ENCODE peak calls at places on chromosomes 2 and 18, in four cellular contexts. O is K562, F is HepG2, M is GM12878. S is an unnamed sample.

GRCh38 chr2:190477563-190478454 is 56.7 kb downstream of the NEMP2 start:
- DNase-seq in O (peak; percentile 26), F (no peak), M (no peak), S (no peak)

GRCh38 chr2:158580760-158581159 is 124.0 kb downstream of the PKP4 start:
- DNase-seq in O (no peak), F (no peak), M (no peak), S (no peak)

GRCh38 chr2:151922845-151923666 is 94.8 kb upstream of the ARL5A start:
- DNase-seq in O (no peak), F (peak; percentile 43), M (no peak), S (no peak)

GRCh38 chr18:67302043-67302442 is 214.5 kb downstream of the DSEL start:
- DNase-seq in O (no peak), F (no peak), M (no peak), S (no peak)

GRCh38 chr18:73945130-73945792 is 202.4 kb downstream of the FBXO15 start:
- DNase-seq in O (no peak), F (no peak), M (no peak), S (no peak)

GRCh38 chr2:233444501-233444900 is 90.2 kb downstream of the DGKD start:
- DNase-seq in O (no peak), F (no peak), M (no peak), S (no peak)

GRCh38 chr2:164840458-164840929 is 1.1 kb downstream of the COBLL1 start:
- DNase-seq in O (no peak), F (peak; percentile 91), M (no peak), S (peak; percentile 33)

GRCh38 chr2:70089946-70090523 is 2.8 kb downstream of the PCBP1 start:
- DNase-seq in O (no peak), F (no peak), M (no peak), S (no peak)

GRCh38 chr2:219957815-219958214 is 330.4 kb downstream of the SLC4A3 start:
- DNase-seq in O (no peak), F (no peak), M (no peak), S (no peak)

GRCh38 chr2:127080941-127081769 is 25.8 kb downstream of the BIN1 start:
- DNase-seq in O (no peak), F (no peak), M (no peak), S (no peak)

GRCh38 chr2:10097352-10098148 is 17.3 kb upstream of the CYS1 start:
- DNase-seq in O (peak; percentile 85), F (peak; percentile 61), M (no peak), S (peak; percentile 82)

GRCh38 chr18:52409732-52410131 is 69.7 kb downstream of the DCC start:
- DNase-seq in O (no peak), F (peak; percentile 12), M (peak; percentile 40), S (no peak)

GRCh38 chr2:71795486-71795885 is 342.1 kb downstream of the DYSF start:
- DNase-seq in O (no peak), F (no peak), M (no peak), S (no peak)

GRCh38 chr2:10920764-10921468 is 9.2 kb downstream of the KCNF1 start:
- DNase-seq in O (no peak), F (no peak), M (no peak), S (no peak)

GRCh38 chr2:166516712-166517303 is 22.8 kb upstream of the SCN7A start:
- DNase-seq in O (peak; percentile 13), F (peak; percentile 25), M (no peak), S (peak; percentile 30)

GRCh38 chr2:173218331-173219056 is 136.2 kb upstream of the CDCA7 start:
- DNase-seq in O (no peak), F (peak; percentile 15), M (no peak), S (no peak)

GRCh38 chr18:79596451-79597175 is 83.0 kb upstream of the CTDP1 start:
- DNase-seq in O (no peak), F (no peak), M (no peak), S (peak; percentile 4)

GRCh38 chr2:222939208-222939846 is 78.5 kb downstream of the ACSL3 start:
- DNase-seq in O (peak; percentile 22), F (peak; percentile 79), M (peak; percentile 45), S (peak; percentile 86)

GRCh38 chr2:224833986-224834385 is 117.8 kb upstream of the CCDC195 start:
- DNase-seq in O (no peak), F (no peak), M (no peak), S (no peak)

GRCh38 chr2:63023444-63023843 is 27.2 kb upstream of the OTX1 start:
- DNase-seq in O (peak; percentile 29), F (peak; percentile 60), M (peak; percentile 12), S (peak; percentile 35)

GRCh38 chr2:159073256-159073655 is 104.8 kb downstream of the TANC1 start:
- DNase-seq in O (no peak), F (no peak), M (no peak), S (no peak)

GRCh38 chr2:3553946-3554345 is 4.2 kb downstream of the RNASEH1 start:
- DNase-seq in O (no peak), F (no peak), M (no peak), S (no peak)

GRCh38 chr2:122157158-122157557 is 401.7 kb downstream of the TSN start:
- DNase-seq in O (no peak), F (no peak), M (no peak), S (no peak)

GRCh38 chr18:42157420-42157819 is 202.4 kb downstream of the PIK3C3 start:
- DNase-seq in O (no peak), F (no peak), M (no peak), S (no peak)

GRCh38 chr2:27855476-27855875 is 34.7 kb downstream of the RBKS start:
- DNase-seq in O (no peak), F (no peak), M (no peak), S (no peak)

GRCh38 chr2:75327334-75327733 is 128.0 kb upstream of the TACR1 start:
- DNase-seq in O (no peak), F (no peak), M (no peak), S (no peak)

GRCh38 chr2:118371500-118371899 is 283.2 kb downstream of the INSIG2 start:
- DNase-seq in O (peak; percentile 46), F (peak; percentile 42), M (no peak), S (peak; percentile 70)

GRCh38 chr2:172516299-172516698 is 39.6 kb upstream of the PDK1 start:
- DNase-seq in O (no peak), F (no peak), M (no peak), S (no peak)

GRCh38 chr2:71612581-71613520 is 159.5 kb downstream of the DYSF start:
- DNase-seq in O (no peak), F (no peak), M (no peak), S (peak; percentile 5)

GRCh38 chr2:2243666-2244065 is 87.4 kb downstream of the MYT1L start:
- DNase-seq in O (no peak), F (no peak), M (no peak), S (no peak)

GRCh38 chr18:80245781-80246655 is 1.3 kb downstream of the PARD6G start:
- DNase-seq in O (no peak), F (no peak), M (no peak), S (peak; percentile 75)

GRCh38 chr2:240963065-240963375 is 35.4 kb upstream of the SNED1 start:
- DNase-seq in O (no peak), F (no peak), M (no peak), S (no peak)

GRCh38 chr2:190501231-190501630 is 33.3 kb downstream of the NEMP2 start:
- DNase-seq in O (no peak), F (no peak), M (no peak), S (no peak)

GRCh38 chr2:8821276-8822217 is 15.9 kb downstream of the KIDINS220 start:
- DNase-seq in O (no peak), F (peak; percentile 79), M (no peak), S (no peak)
- TF ChIP-seq ATF2 in O (no peak), F (peak; percentile 56), M (no peak), S (no peak)

GRCh38 chr2:95008311-95008710 is 17.2 kb upstream of the MAL start:
- DNase-seq in O (no peak), F (no peak), M (no peak), S (no peak)

GRCh38 chr2:95007061-95007609 is 18.4 kb upstream of the MAL start:
- DNase-seq in O (no peak), F (no peak), M (no peak), S (no peak)

GRCh38 chr2:95006661-95007060 is 18.8 kb upstream of the MAL start:
- DNase-seq in O (no peak), F (no peak), M (no peak), S (no peak)

GRCh38 chr2:95009009-95009760 is 16.3 kb upstream of the MAL start:
- DNase-seq in O (no peak), F (no peak), M (no peak), S (no peak)

GRCh38 chr2:95007822-95008221 is 17.7 kb upstream of the MAL start:
- DNase-seq in O (no peak), F (no peak), M (no peak), S (no peak)
- TF ChIP-seq NR2C2 in O (no peak), F (no peak), M (no peak), S (no peak)

GRCh38 chr2:238243496-238244076 is 3.7 kb upstream of the HES6 start:
- DNase-seq in O (no peak), F (no peak), M (no peak), S (no peak)

GRCh38 chr2:238244151-238244550 is 4.3 kb upstream of the HES6 start:
- DNase-seq in O (no peak), F (no peak), M (no peak), S (no peak)

GRCh38 chr2:238250896-238251295 is 11.1 kb upstream of the HES6 start:
- DNase-seq in O (no peak), F (no peak), M (no peak), S (no peak)

GRCh38 chr2:238247841-238248440 is 8.1 kb upstream of the HES6 start:
- DNase-seq in O (no peak), F (no peak), M (no peak), S (no peak)

DNA sequence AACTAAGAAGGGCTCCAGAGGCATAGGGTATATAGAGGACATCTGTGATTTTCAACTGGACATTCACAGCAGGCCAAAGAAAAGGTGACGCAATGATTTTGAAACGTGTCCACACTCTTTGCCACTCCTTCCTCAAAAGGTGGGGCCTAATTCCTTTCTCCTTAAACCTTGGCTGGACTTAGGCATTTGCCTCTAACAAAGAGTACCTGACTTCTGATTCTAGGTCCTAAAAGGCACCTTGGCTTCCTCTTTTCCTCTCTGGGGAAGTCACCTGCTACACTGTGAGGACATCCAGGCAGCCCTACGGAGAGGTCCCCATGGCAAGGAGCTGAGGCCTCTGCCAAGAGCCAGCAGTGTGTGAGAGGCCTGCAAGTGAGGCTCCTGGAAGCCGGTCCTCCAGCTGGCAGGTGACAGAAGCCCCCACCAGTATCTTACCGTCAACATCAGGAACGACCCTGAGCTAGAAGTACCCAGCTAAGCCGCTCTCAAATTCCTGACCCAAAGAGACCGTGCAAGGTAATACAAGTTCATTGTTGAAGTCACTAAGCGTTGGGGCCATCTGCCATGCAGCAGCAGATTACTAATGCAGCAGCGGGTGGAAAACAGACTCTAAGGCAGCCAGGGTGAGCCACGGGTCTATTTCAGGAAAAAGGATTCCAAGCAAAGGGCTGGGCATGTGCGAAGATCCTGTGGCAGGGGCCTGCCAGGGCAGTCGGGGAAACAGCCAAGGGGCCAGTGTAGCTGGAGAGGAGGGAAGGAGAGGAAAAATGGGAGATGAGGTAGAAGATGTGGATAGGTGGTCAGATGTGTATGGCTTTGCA is 7.4 kb upstream of the HES6 start:
- DNase-seq in O (no peak), F (no peak), M (no peak), S (no peak)
- TF ChIP-seq CREB1 in O (no peak), F (no peak), M (no peak), S (no peak)

DNA sequence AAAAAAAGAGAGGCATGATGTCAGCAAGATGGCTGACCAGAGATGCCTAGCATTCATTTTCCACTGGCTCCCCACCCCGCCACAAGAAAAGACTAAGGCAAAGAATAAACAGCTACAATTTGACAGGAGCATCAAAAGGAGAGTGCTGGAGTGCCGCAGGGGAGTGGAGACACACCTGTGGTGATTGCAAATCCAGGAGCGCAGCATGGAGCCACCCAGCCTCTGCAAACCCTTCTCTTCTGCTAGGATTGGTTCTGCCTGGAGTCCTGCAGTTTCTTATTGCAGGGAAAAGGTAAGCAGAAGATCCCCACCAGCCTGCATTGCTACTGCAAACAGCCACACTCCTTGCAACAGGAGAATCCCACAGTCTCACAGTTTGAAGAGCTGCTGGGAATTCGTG is 26.1 kb downstream of the BOLL start:
- DNase-seq in O (no peak), F (no peak), M (no peak), S (no peak)
- TF ChIP-seq ATF2 in O (no peak), F (no peak), M (no peak), S (no peak)

S was measured in WTC11.